ENCODE peak calls at places on chromosomes 3 and 15, in eight cellular contexts. One of them, this sample, is unnamed.
A peak's percentile ranks its signal among the peaks of the same experiment; 100 is the strongest.

GRCh38 chr3:22922317-22922716 is 280.8 kb upstream of the UBE2E2 start:
- DNase-seq in GM10248: peak; percentile 18
- DNase-seq in AG09309: no peak
- DNase-seq in cerebellum: no peak
- DNase-seq in A549: peak; percentile 18
- DNase-seq in activated naive CD4-positive, alpha-beta T cell treated with anti-CD3 and anti-CD28 coated beads, Interleukin-2, amount 10 ng/mL, durations not matched to agents 7 days and 5 days: no peak
- DNase-seq in AG10803: peak; percentile 11
- DNase-seq in stimulated activated naive CD8-positive, alpha-beta T cell treated with anti-CD3 and anti-CD28 coated beads, Interleukin-15, Interleukin-2, amounts not matched to agents 100 U/mL and 50 U/mL, for 24 hours: no peak
- DNase-seq in this sample: no peak

GRCh38 chr3:4943553-4943952 is 35.7 kb upstream of the BHLHE40 start:
- DNase-seq in cerebellum: no peak
- DNase-seq in A549: peak; percentile 23
- DNase-seq in GM10248: no peak
- DNase-seq in AG09309: no peak
- DNase-seq in activated naive CD4-positive, alpha-beta T cell treated with anti-CD3 and anti-CD28 coated beads, Interleukin-2, amount 10 ng/mL, durations not matched to agents 7 days and 5 days: no peak
- DNase-seq in stimulated activated naive CD8-positive, alpha-beta T cell treated with anti-CD3 and anti-CD28 coated beads, Interleukin-15, Interleukin-2, amounts not matched to agents 100 U/mL and 50 U/mL, for 24 hours: no peak
- DNase-seq in AG10803: no peak
- DNase-seq in this sample: no peak

GRCh38 chr15:78276032-78276943 is 11.9 kb downstream of the DNAJA4 start:
- DNase-seq in A549: no peak
- DNase-seq in AG09309: no peak
- DNase-seq in stimulated activated naive CD8-positive, alpha-beta T cell treated with anti-CD3 and anti-CD28 coated beads, Interleukin-15, Interleukin-2, amounts not matched to agents 100 U/mL and 50 U/mL, for 24 hours: no peak
- DNase-seq in cerebellum: no peak
- DNase-seq in GM10248: no peak
- DNase-seq in AG10803: no peak
- DNase-seq in activated naive CD4-positive, alpha-beta T cell treated with anti-CD3 and anti-CD28 coated beads, Interleukin-2, amount 10 ng/mL, durations not matched to agents 7 days and 5 days: no peak
- DNase-seq in this sample: no peak

GRCh38 chr15:66673410-66674322 is 28.4 kb upstream of the SMAD6 start:
- DNase-seq in GM10248: peak; percentile 59
- DNase-seq in cerebellum: no peak
- DNase-seq in stimulated activated naive CD8-positive, alpha-beta T cell treated with anti-CD3 and anti-CD28 coated beads, Interleukin-15, Interleukin-2, amounts not matched to agents 100 U/mL and 50 U/mL, for 24 hours: peak; percentile 67
- DNase-seq in AG09309: no peak
- DNase-seq in A549: peak; percentile 58
- DNase-seq in AG10803: no peak
- DNase-seq in activated naive CD4-positive, alpha-beta T cell treated with anti-CD3 and anti-CD28 coated beads, Interleukin-2, amount 10 ng/mL, durations not matched to agents 7 days and 5 days: peak; percentile 71
- DNase-seq in this sample: no peak

GRCh38 chr3:143668924-143669790 is 179.1 kb downstream of the SLC9A9 start:
- DNase-seq in activated naive CD4-positive, alpha-beta T cell treated with anti-CD3 and anti-CD28 coated beads, Interleukin-2, amount 10 ng/mL, durations not matched to agents 7 days and 5 days: no peak
- DNase-seq in AG10803: no peak
- DNase-seq in A549: no peak
- DNase-seq in stimulated activated naive CD8-positive, alpha-beta T cell treated with anti-CD3 and anti-CD28 coated beads, Interleukin-15, Interleukin-2, amounts not matched to agents 100 U/mL and 50 U/mL, for 24 hours: no peak
- DNase-seq in GM10248: peak; percentile 42
- DNase-seq in cerebellum: no peak
- DNase-seq in AG09309: no peak
- DNase-seq in this sample: peak; percentile 45

GRCh38 chr3:197306374-197307086 is 8.1 kb upstream of the DLG1 start:
- DNase-seq in stimulated activated naive CD8-positive, alpha-beta T cell treated with anti-CD3 and anti-CD28 coated beads, Interleukin-15, Interleukin-2, amounts not matched to agents 100 U/mL and 50 U/mL, for 24 hours: no peak
- DNase-seq in AG10803: peak; percentile 93
- DNase-seq in activated naive CD4-positive, alpha-beta T cell treated with anti-CD3 and anti-CD28 coated beads, Interleukin-2, amount 10 ng/mL, durations not matched to agents 7 days and 5 days: no peak
- DNase-seq in GM10248: no peak
- DNase-seq in AG09309: peak; percentile 82
- DNase-seq in cerebellum: no peak
- DNase-seq in A549: no peak
- DNase-seq in this sample: no peak

GRCh38 chr3:71579934-71580318 is 3.6 kb downstream of the FOXP1 start:
- DNase-seq in AG09309: no peak
- DNase-seq in GM10248: no peak
- DNase-seq in AG10803: peak; percentile 25
- DNase-seq in A549: peak; percentile 14
- DNase-seq in activated naive CD4-positive, alpha-beta T cell treated with anti-CD3 and anti-CD28 coated beads, Interleukin-2, amount 10 ng/mL, durations not matched to agents 7 days and 5 days: no peak
- DNase-seq in cerebellum: no peak
- DNase-seq in stimulated activated naive CD8-positive, alpha-beta T cell treated with anti-CD3 and anti-CD28 coated beads, Interleukin-15, Interleukin-2, amounts not matched to agents 100 U/mL and 50 U/mL, for 24 hours: no peak
- DNase-seq in this sample: no peak

GRCh38 chr15:85764304-85764633 is 30.5 kb downstream of the KLHL25 start:
- DNase-seq in A549: no peak
- DNase-seq in AG09309: no peak
- DNase-seq in cerebellum: no peak
- DNase-seq in activated naive CD4-positive, alpha-beta T cell treated with anti-CD3 and anti-CD28 coated beads, Interleukin-2, amount 10 ng/mL, durations not matched to agents 7 days and 5 days: no peak
- DNase-seq in stimulated activated naive CD8-positive, alpha-beta T cell treated with anti-CD3 and anti-CD28 coated beads, Interleukin-15, Interleukin-2, amounts not matched to agents 100 U/mL and 50 U/mL, for 24 hours: no peak
- DNase-seq in GM10248: no peak
- DNase-seq in AG10803: no peak
- DNase-seq in this sample: no peak

GRCh38 chr3:161042023-161042501 is 63.1 kb downstream of the B3GALNT1 start:
- DNase-seq in AG10803: no peak
- DNase-seq in AG09309: no peak
- DNase-seq in activated naive CD4-positive, alpha-beta T cell treated with anti-CD3 and anti-CD28 coated beads, Interleukin-2, amount 10 ng/mL, durations not matched to agents 7 days and 5 days: no peak
- DNase-seq in A549: peak; percentile 3
- DNase-seq in GM10248: no peak
- DNase-seq in stimulated activated naive CD8-positive, alpha-beta T cell treated with anti-CD3 and anti-CD28 coated beads, Interleukin-15, Interleukin-2, amounts not matched to agents 100 U/mL and 50 U/mL, for 24 hours: no peak
- DNase-seq in cerebellum: no peak
- DNase-seq in this sample: no peak

GRCh38 chr3:14857506-14857905 is 38.7 kb downstream of the FGD5 start:
- DNase-seq in cerebellum: no peak
- DNase-seq in stimulated activated naive CD8-positive, alpha-beta T cell treated with anti-CD3 and anti-CD28 coated beads, Interleukin-15, Interleukin-2, amounts not matched to agents 100 U/mL and 50 U/mL, for 24 hours: no peak
- DNase-seq in A549: peak; percentile 29
- DNase-seq in activated naive CD4-positive, alpha-beta T cell treated with anti-CD3 and anti-CD28 coated beads, Interleukin-2, amount 10 ng/mL, durations not matched to agents 7 days and 5 days: no peak
- DNase-seq in AG09309: no peak
- DNase-seq in GM10248: no peak
- DNase-seq in AG10803: no peak
- DNase-seq in this sample: no peak

GRCh38 chr15:70525551-70525950 is 237.8 kb downstream of the UACA start:
- DNase-seq in cerebellum: no peak
- DNase-seq in AG10803: no peak
- DNase-seq in stimulated activated naive CD8-positive, alpha-beta T cell treated with anti-CD3 and anti-CD28 coated beads, Interleukin-15, Interleukin-2, amounts not matched to agents 100 U/mL and 50 U/mL, for 24 hours: no peak
- DNase-seq in AG09309: no peak
- DNase-seq in activated naive CD4-positive, alpha-beta T cell treated with anti-CD3 and anti-CD28 coated beads, Interleukin-2, amount 10 ng/mL, durations not matched to agents 7 days and 5 days: no peak
- DNase-seq in A549: no peak
- DNase-seq in GM10248: no peak
- DNase-seq in this sample: no peak

GRCh38 chr3:104396974-104397669 is 969.6 kb upstream of the ALCAM start:
- DNase-seq in cerebellum: no peak
- DNase-seq in GM10248: no peak
- DNase-seq in activated naive CD4-positive, alpha-beta T cell treated with anti-CD3 and anti-CD28 coated beads, Interleukin-2, amount 10 ng/mL, durations not matched to agents 7 days and 5 days: no peak
- DNase-seq in AG09309: no peak
- DNase-seq in AG10803: peak; percentile 54
- DNase-seq in A549: peak; percentile 26
- DNase-seq in stimulated activated naive CD8-positive, alpha-beta T cell treated with anti-CD3 and anti-CD28 coated beads, Interleukin-15, Interleukin-2, amounts not matched to agents 100 U/mL and 50 U/mL, for 24 hours: no peak
- DNase-seq in this sample: no peak

GRCh38 chr15:94182883-94183282 is 48.5 kb upstream of the MCTP2 start:
- DNase-seq in AG10803: no peak
- DNase-seq in stimulated activated naive CD8-positive, alpha-beta T cell treated with anti-CD3 and anti-CD28 coated beads, Interleukin-15, Interleukin-2, amounts not matched to agents 100 U/mL and 50 U/mL, for 24 hours: no peak
- DNase-seq in A549: no peak
- DNase-seq in AG09309: no peak
- DNase-seq in GM10248: no peak
- DNase-seq in cerebellum: no peak
- DNase-seq in activated naive CD4-positive, alpha-beta T cell treated with anti-CD3 and anti-CD28 coated beads, Interleukin-2, amount 10 ng/mL, durations not matched to agents 7 days and 5 days: no peak
- DNase-seq in this sample: no peak

GRCh38 chr3:60323651-60324050 is 927.6 kb downstream of the FHIT start:
- DNase-seq in stimulated activated naive CD8-positive, alpha-beta T cell treated with anti-CD3 and anti-CD28 coated beads, Interleukin-15, Interleukin-2, amounts not matched to agents 100 U/mL and 50 U/mL, for 24 hours: no peak
- DNase-seq in activated naive CD4-positive, alpha-beta T cell treated with anti-CD3 and anti-CD28 coated beads, Interleukin-2, amount 10 ng/mL, durations not matched to agents 7 days and 5 days: no peak
- DNase-seq in AG09309: no peak
- DNase-seq in AG10803: no peak
- DNase-seq in GM10248: no peak
- DNase-seq in cerebellum: no peak
- DNase-seq in A549: no peak
- DNase-seq in this sample: no peak

GRCh38 chr3:180980612-180981011 is 8.9 kb downstream of the DNAJC19 start:
- DNase-seq in GM10248: no peak
- DNase-seq in A549: no peak
- DNase-seq in stimulated activated naive CD8-positive, alpha-beta T cell treated with anti-CD3 and anti-CD28 coated beads, Interleukin-15, Interleukin-2, amounts not matched to agents 100 U/mL and 50 U/mL, for 24 hours: no peak
- DNase-seq in AG10803: peak; percentile 25
- DNase-seq in AG09309: no peak
- DNase-seq in activated naive CD4-positive, alpha-beta T cell treated with anti-CD3 and anti-CD28 coated beads, Interleukin-2, amount 10 ng/mL, durations not matched to agents 7 days and 5 days: no peak
- DNase-seq in cerebellum: no peak
- DNase-seq in this sample: no peak

GRCh38 chr15:73972984-73973682 is 19.0 kb downstream of the STOML1 start:
- DNase-seq in cerebellum: peak; percentile 83
- DNase-seq in GM10248: peak; percentile 86
- DNase-seq in AG09309: no peak
- DNase-seq in stimulated activated naive CD8-positive, alpha-beta T cell treated with anti-CD3 and anti-CD28 coated beads, Interleukin-15, Interleukin-2, amounts not matched to agents 100 U/mL and 50 U/mL, for 24 hours: peak; percentile 83
- DNase-seq in AG10803: peak; percentile 76
- DNase-seq in activated naive CD4-positive, alpha-beta T cell treated with anti-CD3 and anti-CD28 coated beads, Interleukin-2, amount 10 ng/mL, durations not matched to agents 7 days and 5 days: peak; percentile 88
- DNase-seq in A549: peak; percentile 70
- DNase-seq in this sample: peak; percentile 76

GRCh38 chr15:101172421-101173097 is 79.3 kb downstream of the CHSY1 start:
- DNase-seq in cerebellum: no peak
- DNase-seq in A549: no peak
- DNase-seq in AG09309: no peak
- DNase-seq in stimulated activated naive CD8-positive, alpha-beta T cell treated with anti-CD3 and anti-CD28 coated beads, Interleukin-15, Interleukin-2, amounts not matched to agents 100 U/mL and 50 U/mL, for 24 hours: no peak
- DNase-seq in AG10803: no peak
- DNase-seq in GM10248: no peak
- DNase-seq in activated naive CD4-positive, alpha-beta T cell treated with anti-CD3 and anti-CD28 coated beads, Interleukin-2, amount 10 ng/mL, durations not matched to agents 7 days and 5 days: no peak
- DNase-seq in this sample: no peak

GRCh38 chr3:158950131-158950901 is 148.5 kb downstream of the MFSD1 start:
- DNase-seq in AG10803: no peak
- DNase-seq in AG09309: no peak
- DNase-seq in GM10248: no peak
- DNase-seq in cerebellum: no peak
- DNase-seq in stimulated activated naive CD8-positive, alpha-beta T cell treated with anti-CD3 and anti-CD28 coated beads, Interleukin-15, Interleukin-2, amounts not matched to agents 100 U/mL and 50 U/mL, for 24 hours: no peak
- DNase-seq in activated naive CD4-positive, alpha-beta T cell treated with anti-CD3 and anti-CD28 coated beads, Interleukin-2, amount 10 ng/mL, durations not matched to agents 7 days and 5 days: no peak
- DNase-seq in A549: no peak
- DNase-seq in this sample: no peak

GRCh38 chr15:89625716-89626115 is 29.6 kb downstream of the KIF7 start:
- DNase-seq in activated naive CD4-positive, alpha-beta T cell treated with anti-CD3 and anti-CD28 coated beads, Interleukin-2, amount 10 ng/mL, durations not matched to agents 7 days and 5 days: no peak
- DNase-seq in cerebellum: no peak
- DNase-seq in A549: no peak
- DNase-seq in AG10803: no peak
- DNase-seq in stimulated activated naive CD8-positive, alpha-beta T cell treated with anti-CD3 and anti-CD28 coated beads, Interleukin-15, Interleukin-2, amounts not matched to agents 100 U/mL and 50 U/mL, for 24 hours: no peak
- DNase-seq in GM10248: no peak
- DNase-seq in AG09309: no peak
- DNase-seq in this sample: no peak

GRCh38 chr3:177530908-177531307 is 333.6 kb upstream of the TBL1XR1 start:
- DNase-seq in cerebellum: no peak
- DNase-seq in AG09309: no peak
- DNase-seq in GM10248: no peak
- DNase-seq in A549: no peak
- DNase-seq in activated naive CD4-positive, alpha-beta T cell treated with anti-CD3 and anti-CD28 coated beads, Interleukin-2, amount 10 ng/mL, durations not matched to agents 7 days and 5 days: no peak
- DNase-seq in AG10803: no peak
- DNase-seq in stimulated activated naive CD8-positive, alpha-beta T cell treated with anti-CD3 and anti-CD28 coated beads, Interleukin-15, Interleukin-2, amounts not matched to agents 100 U/mL and 50 U/mL, for 24 hours: no peak
- DNase-seq in this sample: no peak

This sample was measured in foreskin melanocyte.